ENCODE peak calls at places on chromosomes 2 and 18, in eight cellular contexts. S is breast epithelium, I is thyroid gland, V is heart left ventricle, F is A549, C is prostate gland, A is GM12891, R is GM12878. X is an unnamed sample.

GRCh38 chr2:134314202-134314601 is 60.3 kb downstream of the MGAT5 start:
- DNase-seq in S (no peak), I (no peak), V (no peak), F (no peak), C (no peak), A (no peak), R (no peak), X (no peak)

GRCh38 chr18:12313530-12314245 is 5.6 kb downstream of the TUBB6 start:
- DNase-seq in S (no peak), I (no peak), V (no peak), F (no peak), C (no peak), A (no peak), R (no peak), X (no peak)

GRCh38 chr18:68400889-68401288 is 314.0 kb downstream of the TMX3 start:
- DNase-seq in S (no peak), I (no peak), V (no peak), F (no peak), C (no peak), A (no peak), R (no peak), X (no peak)

GRCh38 chr18:76356666-76357065 is 138.4 kb downstream of the ZNF516 start:
- DNase-seq in S (no peak), I (no peak), V (no peak), F (no peak), C (no peak), A (no peak), R (no peak), X (no peak)

GRCh38 chr18:33404244-33404873 is 36.2 kb downstream of the CCDC178 start:
- DNase-seq in S (no peak), I (no peak), V (no peak), F (no peak), C (no peak), A (no peak), R (no peak), X (no peak)

GRCh38 chr2:235685024-235685721 is 191.3 kb downstream of the AGAP1 start:
- DNase-seq in S (no peak), I (no peak), V (no peak), F (no peak), C (no peak), A (no peak), R (no peak), X (no peak)

GRCh38 chr2:239612133-239612532 is 211.3 kb upstream of the HDAC4 start:
- DNase-seq in S (no peak), I (no peak), V (no peak), F (no peak), C (no peak), A (no peak), R (no peak), X (peak)

GRCh38 chr18:1052301-1052700 is 147.6 kb downstream of the ADCYAP1 start:
- DNase-seq in S (no peak), I (no peak), V (no peak), F (no peak), C (no peak), A (no peak), R (no peak), X (no peak)

GRCh38 chr18:46199515-46200147 is 95.4 kb downstream of the HAUS1 start:
- DNase-seq in S (no peak), I (no peak), V (no peak), F (peak), C (peak), A (no peak), R (no peak), X (no peak)

GRCh38 chr2:111930875-111931274 is 32.5 kb downstream of the MERTK start:
- DNase-seq in S (no peak), I (no peak), V (no peak), F (no peak), C (no peak), A (no peak), R (peak), X (no peak)

GRCh38 chr2:28802975-28803429 is 7.6 kb upstream of the SPDYA start:
- DNase-seq in S (no peak), I (no peak), V (no peak), F (peak), C (no peak), A (no peak), R (no peak), X (no peak)

GRCh38 chr18:23149570-23149969 is 14.3 kb downstream of the CABLES1 start:
- DNase-seq in S (no peak), I (no peak), V (no peak), F (no peak), C (no peak), A (no peak), R (no peak), X (no peak)

GRCh38 chr18:13577091-13577697 is 149.2 kb downstream of the FAM210A start:
- DNase-seq in S (no peak), I (no peak), V (no peak), F (no peak), C (no peak), A (peak), R (peak), X (no peak)

GRCh38 chr2:20823917-20824316 is 1.0 kb upstream of the LDAH start:
- DNase-seq in S (no peak), I (no peak), V (no peak), F (no peak), C (peak), A (no peak), R (no peak), X (no peak)

GRCh38 chr18:21598726-21599584 is 1.5 kb downstream of the ESCO1 start:
- DNase-seq in S (no peak), I (no peak), V (no peak), F (peak), C (no peak), A (no peak), R (no peak), X (no peak)

GRCh38 chr2:191916826-191917225 is 69.9 kb upstream of the CAVIN2 start:
- DNase-seq in S (no peak), I (no peak), V (no peak), F (no peak), C (no peak), A (no peak), R (no peak), X (no peak)

GRCh38 chr2:216621292-216621691 is 11.9 kb upstream of the IGFBP2 start:
- DNase-seq in S (no peak), I (no peak), V (no peak), F (no peak), C (peak), A (no peak), R (no peak), X (no peak)

GRCh38 chr2:226660524-226660923 is 139.1 kb downstream of the IRS1 start:
- DNase-seq in S (peak), I (no peak), V (no peak), F (no peak), C (no peak), A (no peak), R (no peak), X (peak)

GRCh38 chr2:240393831-240394410 is 41.5 kb upstream of the GPC1 start:
- DNase-seq in S (no peak), I (no peak), V (no peak), F (no peak), C (no peak), A (no peak), R (no peak), X (peak)

GRCh38 chr2:105645031-105645940 is 99.4 kb upstream of the NCK2 start:
- DNase-seq in S (no peak), I (no peak), V (no peak), F (no peak), C (no peak), A (no peak), R (no peak), X (no peak)

GRCh38 chr2:189685540-189686229 is 11.2 kb downstream of the ANKAR start:
- DNase-seq in S (no peak), I (peak), V (no peak), F (no peak), C (no peak), A (no peak), R (no peak), X (no peak)

GRCh38 chr18:48136051-48136543 is 205.6 kb upstream of the SMAD2 start:
- DNase-seq in S (no peak), I (peak), V (no peak), F (no peak), C (no peak), A (no peak), R (no peak), X (peak)

GRCh38 chr2:241943961-241944575 is 74.5 kb downstream of the RTP5 start:
- DNase-seq in S (no peak), I (no peak), V (no peak), F (no peak), C (no peak), A (no peak), R (no peak), X (peak)

GRCh38 chr2:97736608-97737330 is 23.4 kb downstream of the ZAP70 start:
- DNase-seq in S (no peak), I (no peak), V (no peak), F (no peak), C (no peak), A (no peak), R (no peak), X (no peak)

GRCh38 chr18:52409732-52410131 is 69.7 kb downstream of the DCC start:
- DNase-seq in S (no peak), I (no peak), V (no peak), F (peak), C (no peak), A (peak), R (peak), X (no peak)

GRCh38 chr2:56053679-56054078 is 130.1 kb upstream of the EFEMP1 start:
- DNase-seq in S (no peak), I (no peak), V (no peak), F (no peak), C (no peak), A (no peak), R (no peak), X (no peak)

GRCh38 chr2:23584054-23584745 is 199.2 kb downstream of the KLHL29 start:
- DNase-seq in S (no peak), I (no peak), V (no peak), F (no peak), C (peak), A (no peak), R (no peak), X (peak)

GRCh38 chr2:105747997-105748396 is 3.3 kb downstream of the NCK2 start:
- DNase-seq in S (no peak), I (no peak), V (no peak), F (no peak), C (no peak), A (no peak), R (no peak), X (no peak)

GRCh38 chr18:21740724-21741510 is at the start of gene MIB1:
- DNase-seq in S (no peak), I (peak), V (peak), F (no peak), C (peak), A (peak), R (peak), X (peak)

GRCh38 chr2:58098254-58099096 is 51.9 kb downstream of the VRK2 start:
- DNase-seq in S (no peak), I (no peak), V (no peak), F (no peak), C (no peak), A (no peak), R (no peak), X (no peak)

GRCh38 chr18:25467226-25468065 is 115.5 kb upstream of the ZNF521 start:
- DNase-seq in S (peak), I (no peak), V (peak), F (no peak), C (peak), A (no peak), R (no peak), X (no peak)

GRCh38 chr18:58847383-58848071 is 17.1 kb upstream of the ZNF532 start:
- DNase-seq in S (no peak), I (no peak), V (peak), F (no peak), C (no peak), A (no peak), R (no peak), X (no peak)

GRCh38 chr2:119040730-119041129 is 98.7 kb downstream of the MARCO start:
- DNase-seq in S (no peak), I (no peak), V (no peak), F (no peak), C (no peak), A (no peak), R (no peak), X (no peak)

GRCh38 chr2:128314348-128315121 is 4.1 kb downstream of the HS6ST1 start:
- DNase-seq in S (peak), I (peak), V (peak), F (no peak), C (peak), A (no peak), R (no peak), X (no peak)

GRCh38 chr2:16303761-16304160 is 361.9 kb downstream of the CYRIA start:
- DNase-seq in S (no peak), I (no peak), V (no peak), F (no peak), C (no peak), A (no peak), R (no peak), X (no peak)

GRCh38 chr2:19652811-19653210 is 249.0 kb downstream of the TTC32 start:
- DNase-seq in S (no peak), I (no peak), V (no peak), F (no peak), C (no peak), A (no peak), R (no peak), X (no peak)

DNA sequence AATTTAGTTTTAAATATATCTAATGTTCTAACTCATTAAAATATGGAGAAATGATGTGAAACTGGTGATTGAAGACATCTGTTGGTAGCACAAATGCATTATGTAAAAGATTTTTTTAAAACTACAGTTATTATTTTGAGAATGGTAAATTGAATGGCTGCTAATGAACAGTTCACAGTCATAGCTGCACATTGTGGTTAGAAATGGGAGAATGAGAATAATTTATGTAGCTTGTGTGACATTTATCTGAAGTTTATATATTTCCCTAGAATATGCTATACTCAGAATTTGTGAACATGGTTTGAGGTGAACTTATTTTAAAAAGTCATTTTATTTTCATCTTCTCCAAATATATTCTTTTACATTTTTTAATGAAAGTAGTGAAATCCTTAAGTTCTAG is 203.5 kb downstream of the DPP4 start:
- DNase-seq in S (no peak), I (no peak), V (no peak), F (no peak), C (no peak), A (no peak), R (no peak), X (no peak)
- TF ChIP-seq POLR2A in S (no peak), I (no peak), V (no peak), F (no peak), C (no peak), A (no peak), R (no peak), X (no peak)

GRCh38 chr2:64944484-64944883 is 44.7 kb upstream of the SLC1A4 start:
- DNase-seq in S (no peak), I (no peak), V (no peak), F (no peak), C (no peak), A (no peak), R (no peak), X (no peak)

GRCh38 chr2:64947906-64948305 is 41.3 kb upstream of the SLC1A4 start:
- DNase-seq in S (no peak), I (no peak), V (no peak), F (no peak), C (no peak), A (no peak), R (no peak), X (no peak)

GRCh38 chr2:64946737-64947090 is 42.5 kb upstream of the SLC1A4 start:
- DNase-seq in S (no peak), I (no peak), V (no peak), F (no peak), C (no peak), A (no peak), R (no peak), X (no peak)

GRCh38 chr2:64943387-64944150 is 45.6 kb upstream of the SLC1A4 start:
- DNase-seq in S (peak), I (no peak), V (no peak), F (peak), C (peak), A (no peak), R (no peak), X (peak)

GRCh38 chr2:64945973-64946736 is 43.0 kb upstream of the SLC1A4 start:
- DNase-seq in S (no peak), I (no peak), V (no peak), F (no peak), C (no peak), A (peak), R (peak), X (no peak)
- TF ChIP-seq POLR2A in S (no peak), I (no peak), V (no peak), F (no peak), C (no peak), A (peak), R (peak), X (no peak)

DNA sequence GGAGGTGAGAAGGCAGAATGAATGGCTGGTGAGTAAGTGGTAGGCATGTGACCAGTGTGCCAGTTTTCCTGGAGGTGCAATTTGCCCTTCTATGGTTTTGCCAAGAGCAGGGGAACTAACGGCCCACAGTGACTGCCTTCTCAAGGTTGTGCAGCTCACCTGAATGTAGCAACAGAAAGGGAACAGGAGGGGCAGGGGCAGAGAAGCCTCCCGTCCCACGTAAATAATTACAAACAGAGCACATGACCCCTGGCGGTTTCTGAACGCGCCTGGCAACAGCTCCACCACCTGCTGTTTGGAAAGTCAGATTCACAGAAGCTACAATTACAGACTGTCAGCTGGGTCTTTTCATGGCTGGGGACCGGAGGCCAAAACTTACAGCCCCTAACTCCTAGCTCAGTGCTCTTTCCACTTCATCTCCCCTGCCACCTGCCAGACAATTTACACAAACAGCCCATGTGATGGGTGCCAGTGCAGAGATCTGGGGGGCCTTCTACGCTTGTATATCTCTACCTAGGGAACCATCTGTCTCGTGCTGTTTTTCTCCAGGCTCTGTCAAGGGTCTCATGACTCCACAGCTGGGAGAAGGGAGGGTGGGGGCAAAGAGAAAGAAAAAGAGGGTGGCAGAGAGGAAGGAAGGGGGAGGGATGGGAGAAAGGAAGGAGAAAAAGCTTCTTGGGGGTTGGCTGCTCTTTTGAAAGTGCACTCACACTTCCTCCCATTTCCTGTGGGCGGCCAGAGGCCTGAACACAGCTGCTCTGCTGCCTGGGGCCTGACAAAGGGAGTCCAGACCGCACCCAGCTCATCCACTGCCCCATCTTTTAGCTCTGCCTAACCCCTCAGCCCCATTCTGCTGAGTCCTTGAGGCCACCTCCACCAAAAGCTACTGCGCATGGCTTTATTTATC is 69.5 kb downstream of the POLR1A start:
- DNase-seq in S (peak), I (peak), V (peak), F (no peak), C (peak), A (peak), R (peak), X (peak)
- TF ChIP-seq POLR2A in S (no peak), I (no peak), V (no peak), F (no peak), C (no peak), A (no peak), R (peak), X (no peak)

DNA sequence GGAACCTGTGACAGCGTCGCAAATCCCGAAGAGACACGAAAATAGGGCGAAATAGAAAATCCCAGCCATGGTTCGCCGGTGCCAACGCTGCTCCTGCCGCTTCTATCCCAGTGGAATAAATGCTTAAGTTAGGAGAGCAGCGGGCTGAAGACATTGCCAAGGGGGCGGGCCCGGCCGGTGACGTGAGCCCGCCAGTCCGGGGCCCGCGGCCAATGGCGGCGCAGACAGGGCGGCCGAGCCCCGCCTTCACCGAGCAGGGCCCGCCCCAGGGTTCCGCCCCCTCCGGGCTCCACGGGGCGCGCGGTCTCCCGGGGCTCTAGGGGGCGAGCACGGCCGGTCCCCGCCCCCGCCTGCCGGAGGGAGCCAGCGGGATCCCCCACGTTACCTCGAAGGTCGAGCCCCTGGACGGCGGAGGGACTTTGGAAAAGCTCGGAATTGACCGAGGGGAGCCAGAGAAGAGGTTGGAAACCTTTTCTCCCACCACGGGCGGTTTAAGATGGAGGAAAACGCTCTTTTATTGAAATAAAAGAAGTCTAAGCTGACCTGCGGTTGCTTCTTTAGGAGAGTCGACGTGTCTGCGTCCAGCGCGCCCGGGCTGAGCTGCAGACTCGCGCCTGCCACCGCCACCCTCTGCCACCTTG is at the start of gene EPHA4:
- DNase-seq in S (peak), I (peak), V (peak), F (peak), C (peak), A (peak), R (no peak), X (peak)
- TF ChIP-seq POLR2A in S (no peak), I (peak), V (peak), F (peak), C (peak), A (no peak), R (no peak), X (peak)

X was measured in uterus.